ENCODE peak calls at places on chromosomes 5 and 9, in four cellular contexts. One of them, this sample, is unnamed.

GRCh38 chr5:125717209-125717608 is 706.0 kb upstream of the GRAMD2B start:
- DNase-seq in AG09309: peak; percentile 4
- DNase-seq in HFFc6: no peak
- DNase-seq in upper lobe of right lung: no peak
- DNase-seq in this sample: no peak

GRCh38 chr5:14178671-14179211 is 35.6 kb downstream of the TRIO start:
- DNase-seq in AG09309: peak; percentile 68
- DNase-seq in HFFc6: peak; percentile 79
- DNase-seq in upper lobe of right lung: no peak
- DNase-seq in this sample: no peak

GRCh38 chr9:131393622-131394463 is at the start of gene PRRC2B:
- DNase-seq in AG09309: no peak
- DNase-seq in HFFc6: peak; percentile 48
- DNase-seq in upper lobe of right lung: peak; percentile 94
- DNase-seq in this sample: peak; percentile 86

GRCh38 chr5:36398137-36398536 is 96.4 kb upstream of the RANBP3L start:
- DNase-seq in AG09309: no peak
- DNase-seq in HFFc6: peak; percentile 57
- DNase-seq in upper lobe of right lung: no peak
- DNase-seq in this sample: no peak

GRCh38 chr9:93263334-93264229 is 79.6 kb downstream of the WNK2 start:
- DNase-seq in AG09309: no peak
- DNase-seq in HFFc6: no peak
- DNase-seq in upper lobe of right lung: no peak
- DNase-seq in this sample: no peak

GRCh38 chr5:147509041-147509709 is 693 bp downstream of the DPYSL3 start:
- DNase-seq in AG09309: no peak
- DNase-seq in HFFc6: no peak
- DNase-seq in upper lobe of right lung: peak; percentile 63
- DNase-seq in this sample: peak; percentile 74

GRCh38 chr5:58156977-58157701 is 302.7 kb downstream of the PLK2 start:
- DNase-seq in AG09309: no peak
- DNase-seq in HFFc6: no peak
- DNase-seq in upper lobe of right lung: no peak
- DNase-seq in this sample: no peak

GRCh38 chr9:91805031-91805430 is 145.0 kb downstream of the ROR2 start:
- DNase-seq in AG09309: no peak
- DNase-seq in HFFc6: no peak
- DNase-seq in upper lobe of right lung: no peak
- DNase-seq in this sample: no peak

GRCh38 chr5:72721844-72722243 is 94.6 kb upstream of the TNPO1 start:
- DNase-seq in AG09309: no peak
- DNase-seq in HFFc6: no peak
- DNase-seq in upper lobe of right lung: no peak
- DNase-seq in this sample: no peak

GRCh38 chr5:67770431-67771025 is 445.0 kb upstream of the PIK3R1 start:
- DNase-seq in AG09309: no peak
- DNase-seq in HFFc6: no peak
- DNase-seq in upper lobe of right lung: no peak
- DNase-seq in this sample: no peak

GRCh38 chr5:61048534-61048933 is 103.5 kb downstream of the NDUFAF2 start:
- DNase-seq in AG09309: no peak
- DNase-seq in HFFc6: peak; percentile 83
- DNase-seq in upper lobe of right lung: no peak
- DNase-seq in this sample: no peak

GRCh38 chr5:153504726-153505125 is 14.3 kb downstream of the GRIA1 start:
- DNase-seq in AG09309: no peak
- DNase-seq in HFFc6: no peak
- DNase-seq in upper lobe of right lung: no peak
- DNase-seq in this sample: no peak

GRCh38 chr5:159849437-159850191 is 66.7 kb upstream of the ADRA1B start:
- DNase-seq in AG09309: peak; percentile 64
- DNase-seq in HFFc6: peak; percentile 86
- DNase-seq in upper lobe of right lung: no peak
- DNase-seq in this sample: no peak

GRCh38 chr5:126139773-126140172 is 283.4 kb upstream of the GRAMD2B start:
- DNase-seq in AG09309: no peak
- DNase-seq in HFFc6: peak; percentile 19
- DNase-seq in upper lobe of right lung: no peak
- DNase-seq in this sample: no peak

GRCh38 chr5:1546556-1546955 is 22.8 kb upstream of the LPCAT1 start:
- DNase-seq in AG09309: no peak
- DNase-seq in HFFc6: no peak
- DNase-seq in upper lobe of right lung: peak; percentile 68
- DNase-seq in this sample: peak; percentile 64

DNA sequence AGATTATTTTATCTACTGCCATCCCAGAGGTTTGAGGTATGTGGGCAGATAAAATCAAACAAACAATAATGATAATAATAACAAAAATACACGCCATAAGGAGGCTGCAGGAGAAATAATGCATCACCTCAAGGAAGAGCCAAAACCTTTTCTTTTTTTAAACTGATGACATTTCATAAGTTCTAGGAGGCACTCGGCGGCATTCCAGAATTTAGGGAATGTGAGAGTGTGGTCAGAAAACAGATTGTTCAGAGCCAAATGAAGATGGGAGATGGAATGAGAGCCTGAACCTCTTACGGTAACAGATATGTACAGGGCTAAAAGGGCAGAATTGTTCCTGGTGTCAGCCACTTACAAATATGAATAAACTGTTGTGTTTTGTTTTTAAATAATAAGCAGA is 615.0 kb upstream of the CHD1 start:
- DNase-seq in AG09309: no peak
- DNase-seq in HFFc6: no peak
- DNase-seq in upper lobe of right lung: no peak
- DNase-seq in this sample: no peak
- TF ChIP-seq CTCF in AG09309: no peak
- TF ChIP-seq CTCF in HFFc6: no peak
- TF ChIP-seq CTCF in upper lobe of right lung: no peak
- TF ChIP-seq CTCF in this sample: no peak

GRCh38 chr5:151890299-151890698 is 34.4 kb downstream of the GLRA1 start:
- DNase-seq in AG09309: no peak
- DNase-seq in HFFc6: no peak
- DNase-seq in upper lobe of right lung: no peak
- DNase-seq in this sample: no peak
- TF ChIP-seq CTCF in AG09309: no peak
- TF ChIP-seq CTCF in HFFc6: no peak
- TF ChIP-seq CTCF in upper lobe of right lung: no peak
- TF ChIP-seq CTCF in this sample: no peak

DNA sequence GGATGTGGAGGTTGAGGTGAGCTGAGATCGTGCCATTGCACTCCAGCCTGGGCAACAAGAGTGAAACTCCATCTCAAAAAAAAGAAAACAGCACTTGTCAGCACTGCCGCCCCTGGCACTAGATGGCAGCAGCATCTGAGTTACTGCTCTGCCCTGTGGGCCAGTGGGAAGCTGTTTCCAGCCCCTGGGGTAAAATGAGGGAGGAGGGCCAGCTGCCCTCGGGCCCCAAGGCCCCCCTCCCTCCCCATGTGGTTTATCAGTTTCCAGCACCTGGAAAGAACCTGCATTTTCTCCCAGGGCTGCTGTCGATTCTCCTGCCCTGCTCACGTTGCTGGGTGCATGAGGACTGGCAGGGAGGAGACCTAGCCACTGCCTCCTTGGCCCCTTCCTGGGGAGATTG is 13.2 kb upstream of the CEL start:
- DNase-seq in AG09309: no peak
- DNase-seq in HFFc6: peak; percentile 26
- DNase-seq in upper lobe of right lung: no peak
- DNase-seq in this sample: no peak
- TF ChIP-seq CTCF in AG09309: peak; percentile 61
- TF ChIP-seq CTCF in HFFc6: peak; percentile 75
- TF ChIP-seq CTCF in upper lobe of right lung: peak; percentile 17
- TF ChIP-seq CTCF in this sample: no peak

GRCh38 chr5:103177543-103177942 is 57.4 kb downstream of the PPIP5K2 start:
- DNase-seq in AG09309: no peak
- DNase-seq in HFFc6: no peak
- DNase-seq in upper lobe of right lung: no peak
- DNase-seq in this sample: no peak

GRCh38 chr5:103174147-103174546 is 54.0 kb downstream of the PPIP5K2 start:
- DNase-seq in AG09309: no peak
- DNase-seq in HFFc6: no peak
- DNase-seq in upper lobe of right lung: no peak
- DNase-seq in this sample: no peak

DNA sequence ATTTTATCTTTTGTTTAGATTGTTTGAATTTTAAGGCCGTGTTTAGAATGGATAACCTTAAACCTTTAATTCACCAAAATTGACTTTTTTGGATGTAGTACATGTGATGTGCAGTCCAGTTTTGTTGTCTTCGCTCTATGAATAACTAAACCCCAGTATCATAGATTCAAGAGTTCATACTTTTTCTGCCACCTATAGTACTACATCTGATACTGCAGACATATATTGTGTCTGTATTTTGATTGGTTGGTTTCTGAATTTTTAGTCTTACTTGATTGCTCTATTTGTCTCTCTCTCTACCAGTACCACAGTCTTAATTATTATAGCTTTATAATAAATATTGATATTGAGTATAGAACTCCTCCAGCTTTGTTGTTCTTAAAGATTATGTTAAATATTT is 58.1 kb downstream of the PPIP5K2 start:
- DNase-seq in AG09309: no peak
- DNase-seq in HFFc6: no peak
- DNase-seq in upper lobe of right lung: no peak
- DNase-seq in this sample: no peak
- TF ChIP-seq CTCF in AG09309: no peak
- TF ChIP-seq CTCF in HFFc6: peak; percentile 36
- TF ChIP-seq CTCF in upper lobe of right lung: no peak
- TF ChIP-seq CTCF in this sample: no peak

GRCh38 chr9:33044162-33044673 is 19.1 kb downstream of the DNAJA1 start:
- DNase-seq in AG09309: peak; percentile 49
- DNase-seq in HFFc6: peak; percentile 74
- DNase-seq in upper lobe of right lung: peak; percentile 91
- DNase-seq in this sample: peak; percentile 92

GRCh38 chr9:33042528-33042927 is 17.5 kb downstream of the DNAJA1 start:
- DNase-seq in AG09309: no peak
- DNase-seq in HFFc6: no peak
- DNase-seq in upper lobe of right lung: no peak
- DNase-seq in this sample: no peak

GRCh38 chr9:33041459-33042188 is 16.6 kb downstream of the DNAJA1 start:
- DNase-seq in AG09309: no peak
- DNase-seq in HFFc6: no peak
- DNase-seq in upper lobe of right lung: no peak
- DNase-seq in this sample: no peak

GRCh38 chr9:33048054-33048465 is 23.0 kb downstream of the DNAJA1 start:
- DNase-seq in AG09309: no peak
- DNase-seq in HFFc6: no peak
- DNase-seq in upper lobe of right lung: no peak
- DNase-seq in this sample: no peak

DNA sequence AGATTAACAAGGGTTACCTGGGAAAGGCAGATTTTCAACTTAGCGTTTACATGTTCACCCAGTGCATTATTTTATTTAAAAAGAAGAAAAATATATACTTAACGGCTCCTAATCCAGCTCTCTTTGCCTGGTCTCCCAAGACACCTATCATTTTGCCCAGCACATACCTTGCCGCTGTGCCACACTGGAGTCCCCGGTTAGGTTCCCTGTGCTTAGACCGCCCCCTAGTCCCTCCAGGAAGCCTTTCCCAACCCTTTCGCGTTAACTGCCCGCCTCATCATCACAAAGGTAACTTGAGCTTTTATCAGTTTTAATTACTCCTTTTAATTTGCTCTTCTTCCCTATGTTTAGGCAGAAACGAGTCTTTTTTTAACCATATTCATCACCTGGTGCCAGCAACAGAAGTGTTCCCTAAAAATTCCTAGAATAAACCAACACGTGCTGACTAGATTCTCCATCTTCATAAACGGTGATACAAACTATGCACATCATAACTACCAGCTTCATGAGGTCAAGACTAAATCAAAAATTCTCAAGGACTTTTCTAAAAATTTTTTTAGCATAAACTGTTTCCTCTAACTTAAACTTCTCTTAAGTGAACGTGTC is 19.7 kb downstream of the DNAJA1 start:
- DNase-seq in AG09309: no peak
- DNase-seq in HFFc6: no peak
- DNase-seq in upper lobe of right lung: no peak
- DNase-seq in this sample: no peak
- TF ChIP-seq CTCF in AG09309: no peak
- TF ChIP-seq CTCF in HFFc6: peak; percentile 20
- TF ChIP-seq CTCF in upper lobe of right lung: peak; percentile 14
- TF ChIP-seq CTCF in this sample: no peak

GRCh38 chr5:95937607-95938152 is 24.0 kb downstream of the ELL2 start:
- DNase-seq in AG09309: no peak
- DNase-seq in HFFc6: no peak
- DNase-seq in upper lobe of right lung: no peak
- DNase-seq in this sample: no peak

GRCh38 chr5:95935553-95936100 is 26.0 kb downstream of the ELL2 start:
- DNase-seq in AG09309: no peak
- DNase-seq in HFFc6: no peak
- DNase-seq in upper lobe of right lung: no peak
- DNase-seq in this sample: no peak

GRCh38 chr5:95938355-95938754 is 23.3 kb downstream of the ELL2 start:
- DNase-seq in AG09309: no peak
- DNase-seq in HFFc6: no peak
- DNase-seq in upper lobe of right lung: no peak
- DNase-seq in this sample: no peak

GRCh38 chr5:95938766-95939165 is 22.9 kb downstream of the ELL2 start:
- DNase-seq in AG09309: no peak
- DNase-seq in HFFc6: no peak
- DNase-seq in upper lobe of right lung: no peak
- DNase-seq in this sample: no peak

GRCh38 chr5:95936812-95937397 is 24.7 kb downstream of the ELL2 start:
- DNase-seq in AG09309: no peak
- DNase-seq in HFFc6: no peak
- DNase-seq in upper lobe of right lung: no peak
- DNase-seq in this sample: no peak
- TF ChIP-seq CTCF in AG09309: no peak
- TF ChIP-seq CTCF in HFFc6: no peak
- TF ChIP-seq CTCF in upper lobe of right lung: no peak
- TF ChIP-seq CTCF in this sample: no peak

This sample was measured in coronary artery.